ENCODE peak calls at places on chromosomes 6 and 20, in five cellular contexts. W is fibroblast of the aortic adventitia, I is GM12864, Q is lower lobe of right lung, F is BJ. M is an unnamed sample.

GRCh38 chr20:49913399-49914047 is 1.8 kb downstream of the SPATA2 start:
- DNase-seq in W (peak), I (no peak), Q (no peak), F (no peak), M (no peak)

GRCh38 chr6:84416043-84416657 is 188.7 kb upstream of the CEP162 start:
- DNase-seq in W (peak), I (no peak), Q (no peak), F (no peak), M (no peak)

GRCh38 chr6:3958255-3958654 is 109.1 kb downstream of the FAM50B start:
- DNase-seq in W (no peak), I (no peak), Q (no peak), F (no peak), M (no peak)

GRCh38 chr6:48916523-48917050 is 546.5 kb downstream of the MMUT start:
- DNase-seq in W (no peak), I (no peak), Q (no peak), F (no peak), M (no peak)

GRCh38 chr20:21526776-21527175 is 12.9 kb upstream of the NKX2-2 start:
- DNase-seq in W (no peak), I (no peak), Q (no peak), F (no peak), M (no peak)

GRCh38 chr6:119672725-119673124 is 323.2 kb upstream of the MAN1A1 start:
- DNase-seq in W (no peak), I (no peak), Q (no peak), F (no peak), M (no peak)

GRCh38 chr6:37480951-37481597 is 18.6 kb downstream of the CCDC167 start:
- DNase-seq in W (no peak), I (no peak), Q (no peak), F (no peak), M (no peak)

GRCh38 chr20:62745279-62745958 is 36.8 kb downstream of the NTSR1 start:
- DNase-seq in W (no peak), I (no peak), Q (peak), F (no peak), M (no peak)

GRCh38 chr6:18263561-18264337 is 581 bp downstream of the DEK start:
- DNase-seq in W (no peak), I (no peak), Q (peak), F (no peak), M (peak)

GRCh38 chr6:90298459-90299053 is 1.9 kb upstream of the BACH2 start:
- DNase-seq in W (no peak), I (no peak), Q (no peak), F (no peak), M (no peak)

GRCh38 chr6:124400600-124400999 is 561.6 kb upstream of the RNF217 start:
- DNase-seq in W (no peak), I (no peak), Q (no peak), F (no peak), M (peak)

GRCh38 chr6:27500177-27500576 is 27.3 kb upstream of the ZNF184 start:
- DNase-seq in W (no peak), I (no peak), Q (no peak), F (no peak), M (no peak)

GRCh38 chr20:38987777-38988176 is 25.6 kb downstream of the DHX35 start:
- DNase-seq in W (no peak), I (peak), Q (no peak), F (no peak), M (no peak)

GRCh38 chr6:127462391-127462790 is 3.2 kb upstream of the KIAA0408 start:
- DNase-seq in W (no peak), I (no peak), Q (no peak), F (no peak), M (no peak)

GRCh38 chr6:127464161-127464880 is 5.1 kb upstream of the KIAA0408 start:
- DNase-seq in W (peak), I (no peak), Q (no peak), F (peak), M (peak)

GRCh38 chr6:127466416-127466815 is 7.2 kb upstream of the KIAA0408 start:
- DNase-seq in W (no peak), I (no peak), Q (no peak), F (no peak), M (no peak)

GRCh38 chr6:127463056-127463455 is 3.9 kb upstream of the KIAA0408 start:
- DNase-seq in W (no peak), I (no peak), Q (peak), F (no peak), M (peak)

DNA sequence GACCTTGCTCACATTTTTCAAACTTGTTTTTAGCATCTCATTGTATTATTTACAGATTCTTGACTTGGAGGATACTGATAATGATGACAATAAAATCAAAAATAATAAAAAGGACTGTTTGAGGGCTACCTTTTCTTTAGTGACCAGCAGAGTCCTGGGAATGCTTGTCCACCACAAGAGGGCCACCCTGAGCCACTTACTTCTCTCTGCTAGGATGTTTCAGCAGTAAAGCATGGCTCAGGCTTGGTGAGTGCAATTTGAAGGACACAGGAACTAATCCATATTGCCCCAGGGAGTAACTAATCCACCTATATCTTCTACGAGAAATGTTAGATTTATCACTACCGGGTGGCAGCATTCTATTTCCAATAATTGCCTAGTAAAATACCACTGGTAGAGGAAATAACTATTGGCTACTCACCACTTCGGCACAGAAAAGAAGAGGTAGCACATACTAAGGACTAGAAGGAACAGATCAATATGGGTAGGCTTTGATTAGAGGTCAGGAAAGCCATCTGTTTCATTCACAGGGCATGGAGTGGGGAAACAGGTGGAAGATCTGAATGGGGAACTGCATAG is 5.8 kb upstream of the KIAA0408 start:
- DNase-seq in W (peak), I (peak), Q (peak), F (no peak), M (peak)
- H3K4me3 ChIP-seq in W (no peak), I (no peak), Q (no peak), F (no peak), M (no peak)

DNA sequence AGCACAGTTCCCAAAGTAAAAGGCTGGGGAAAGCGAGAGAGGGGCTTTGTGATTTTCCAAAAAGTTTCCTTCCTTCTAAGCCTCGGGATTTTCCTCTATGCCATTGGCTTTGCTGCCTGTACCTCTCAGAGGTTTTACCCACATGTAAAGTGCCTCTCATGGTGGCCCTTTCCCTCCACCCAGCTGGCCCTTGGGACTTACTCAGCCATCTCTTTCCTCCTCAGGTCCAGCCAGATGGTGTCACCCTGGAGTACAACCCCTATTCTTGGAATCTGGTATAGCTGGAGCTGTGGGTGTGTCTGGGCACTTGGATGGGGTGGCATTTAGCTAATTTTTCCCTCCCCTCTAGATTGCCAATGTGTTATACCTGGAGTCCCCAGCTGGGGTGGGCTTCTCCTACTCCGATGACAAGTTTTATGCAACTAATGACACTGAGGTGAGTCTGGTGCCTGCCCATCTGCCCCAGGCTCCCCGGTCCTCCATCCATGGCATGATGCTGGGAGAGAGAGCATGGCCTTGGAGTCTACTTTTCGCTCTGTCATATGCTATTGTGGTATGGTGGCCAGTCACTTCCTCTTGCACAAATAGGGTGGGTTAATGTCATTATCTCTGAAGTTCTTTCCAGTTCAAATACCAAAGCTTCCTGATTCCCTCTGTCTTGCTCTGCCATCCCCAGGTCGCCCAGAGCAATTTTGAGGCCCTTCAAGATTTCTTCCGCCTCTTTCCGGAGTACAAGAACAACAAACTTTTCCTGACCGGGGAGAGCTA is 1.1 kb downstream of the CTSA start:
- DNase-seq in W (peak), I (no peak), Q (no peak), F (no peak), M (peak)
- TF ChIP-seq CTCF in W (peak), I (no peak), Q (peak), F (peak), M (peak)

GRCh38 chr6:158003910-158004695 is 22.4 kb downstream of the SYNJ2 start:
- DNase-seq in W (peak), I (no peak), Q (peak), F (no peak), M (peak)
- H3K4me3 ChIP-seq in W (no peak), I (no peak), Q (no peak), F (no peak), M (no peak)

GRCh38 chr6:150704447-150705192 is 104.9 kb downstream of the PLEKHG1 start:
- DNase-seq in W (no peak), I (no peak), Q (no peak), F (no peak), M (no peak)
- TF ChIP-seq CTCF in W (no peak), I (no peak), Q (no peak), F (no peak), M (no peak)

DNA sequence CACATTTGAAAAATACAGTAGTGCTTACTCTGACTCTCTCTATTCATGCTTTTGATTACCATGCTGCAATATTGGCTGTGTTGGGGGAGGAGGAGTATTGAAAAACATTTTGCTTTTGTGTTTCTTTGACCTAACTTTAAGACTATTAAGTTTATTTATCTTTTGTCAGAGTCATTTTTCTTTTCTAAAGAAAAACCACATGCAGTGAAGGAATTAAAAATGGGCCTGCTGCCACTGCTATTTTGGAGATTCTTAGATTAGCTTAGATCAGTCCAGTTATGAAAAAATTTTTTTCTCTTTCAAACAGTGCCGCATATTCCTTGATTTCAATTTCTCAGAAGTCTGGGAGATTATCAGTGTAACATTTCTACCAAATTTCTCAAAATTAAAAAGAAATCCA is 36.1 kb downstream of the BCKDHB start:
- DNase-seq in W (peak), I (no peak), Q (no peak), F (no peak), M (peak)
- H3K4me3 ChIP-seq in W (no peak), I (no peak), Q (no peak), F (no peak), M (no peak)